ENCODE peak calls at places on chromosomes 6 and 20, in eight cellular contexts. I is ovary; H is H1; E is stimulated activated CD4-positive, alpha-beta T cell treated with anti-CD3 and anti-CD28 coated beads, Interleukin-4, amount 100 ng/mL, for 4 hours; Q is esophagus muscularis mucosa; X is retina; K is SW480; D is ELR. Y is an unnamed sample.

GRCh38 chr20:10110151-10110550 is 75.4 kb downstream of the ANKEF1 start:
- DNase-seq in I (no peak), H (no peak), E (no peak), Q (no peak), X (no peak), K (no peak), D (peak; percentile 84), Y (no peak)

GRCh38 chr6:140319209-140319608 is 944.8 kb upstream of the CITED2 start:
- DNase-seq in I (no peak), H (no peak), E (no peak), Q (no peak), X (no peak), K (no peak), D (peak; percentile 26), Y (no peak)

GRCh38 chr6:28167068-28167467 is 25.4 kb downstream of the ZKSCAN8 start:
- DNase-seq in I (no peak), H (no peak), E (no peak), Q (no peak), X (no peak), K (no peak), D (peak; percentile 91), Y (no peak)

GRCh38 chr6:137043710-137044365 is 927 bp downstream of the IL20RA start:
- DNase-seq in I (no peak), H (no peak), E (no peak), Q (no peak), X (peak; percentile 76), K (no peak), D (peak; percentile 33), Y (peak; percentile 12)

GRCh38 chr6:29828471-29828797 is 809 bp downstream of the HLA-G start:
- DNase-seq in I (no peak), H (peak; percentile 84), E (peak; percentile 31), Q (no peak), X (peak; percentile 31), K (no peak), D (no peak), Y (no peak)

GRCh38 chr6:31734703-31735500 is 1.4 kb downstream of the CLIC1 start:
- DNase-seq in I (peak; percentile 57), H (peak; percentile 74), E (peak; percentile 58), Q (no peak), X (peak; percentile 59), K (peak; percentile 63), D (peak; percentile 91), Y (no peak)

GRCh38 chr6:149336529-149336928 is 19.0 kb downstream of the TAB2 start:
- DNase-seq in I (no peak), H (no peak), E (no peak), Q (no peak), X (no peak), K (no peak), D (no peak), Y (no peak)

GRCh38 chr20:4912380-4913142 is 88.7 kb downstream of the SLC23A2 start:
- DNase-seq in I (no peak), H (no peak), E (no peak), Q (no peak), X (no peak), K (no peak), D (no peak), Y (no peak)

GRCh38 chr20:2006452-2007381 is 12.9 kb upstream of the PDYN start:
- DNase-seq in I (no peak), H (peak; percentile 78), E (no peak), Q (no peak), X (peak; percentile 73), K (no peak), D (peak; percentile 53), Y (no peak)

GRCh38 chr6:85660181-85660611 is 17.5 kb upstream of the SYNCRIP start:
- DNase-seq in I (no peak), H (no peak), E (no peak), Q (no peak), X (peak; percentile 40), K (peak; percentile 76), D (peak; percentile 97), Y (no peak)

GRCh38 chr6:126718600-126719327 is 378.8 kb downstream of the CENPW start:
- DNase-seq in I (no peak), H (no peak), E (no peak), Q (no peak), X (no peak), K (no peak), D (no peak), Y (no peak)

GRCh38 chr6:32568561-32568960 is 21.1 kb downstream of the HLA-DRB1 start:
- DNase-seq in I (no peak), H (no peak), E (no peak), Q (no peak), X (no peak), K (no peak), D (no peak), Y (no peak)

GRCh38 chr6:161486326-161486725 is 212.5 kb upstream of the AGPAT4 start:
- DNase-seq in I (no peak), H (no peak), E (no peak), Q (no peak), X (no peak), K (no peak), D (peak; percentile 76), Y (no peak)

GRCh38 chr6:112781236-112781635 is 434.1 kb downstream of the RFPL4B start:
- DNase-seq in I (no peak), H (no peak), E (no peak), Q (no peak), X (no peak), K (no peak), D (peak; percentile 47), Y (no peak)

GRCh38 chr20:31698803-31699718 is 23.6 kb downstream of the BCL2L1 start:
- DNase-seq in I (no peak), H (no peak), E (no peak), Q (no peak), X (no peak), K (peak; percentile 87), D (peak; percentile 97), Y (no peak)

GRCh38 chr6:110999634-111000270 is 17.9 kb downstream of the RPF2 start:
- DNase-seq in I (no peak), H (no peak), E (no peak), Q (no peak), X (no peak), K (peak; percentile 29), D (peak; percentile 56), Y (no peak)

GRCh38 chr20:37741560-37741959 is 47.7 kb downstream of the CTNNBL1 start:
- DNase-seq in I (no peak), H (no peak), E (no peak), Q (no peak), X (no peak), K (no peak), D (no peak), Y (no peak)

GRCh38 chr20:3276400-3277015 is 37.5 kb upstream of the SLC4A11 start:
- DNase-seq in I (no peak), H (no peak), E (no peak), Q (no peak), X (peak; percentile 10), K (peak; percentile 39), D (peak; percentile 47), Y (no peak)

GRCh38 chr20:44234566-44235317 is 12.4 kb upstream of the GDAP1L1 start:
- DNase-seq in I (no peak), H (no peak), E (no peak), Q (no peak), X (no peak), K (no peak), D (no peak), Y (no peak)

GRCh38 chr20:2507875-2508630 is 662 bp downstream of the ZNF343 start:
- DNase-seq in I (no peak), H (no peak), E (no peak), Q (peak; percentile 89), X (no peak), K (peak; percentile 30), D (peak; percentile 31), Y (no peak)

Y was measured in iPS DF 19.7.